ENCODE peak calls at places on chromosomes 16 and 17, in nine cellular contexts. J, K, G, B, T, D, W, U and A are unnamed samples.
A peak's percentile ranks its signal among the peaks of the same experiment; 100 is the strongest.

GRCh38 chr17:38328620-38329019 is 15.1 kb downstream of the GPR179 start:
- DNase-seq in T (no peak), D (no peak), W (no peak), J (no peak), G (no peak), U (no peak), K (no peak), B (no peak), A (no peak)

GRCh38 chr16:9159839-9160550 is 68.6 kb downstream of the HAPSTR1 start:
- DNase-seq in D (peak; percentile 13), W (no peak), J (peak; percentile 71), T (no peak), K (peak; percentile 32), B (peak; percentile 67), U (peak; percentile 78), G (peak; percentile 11), A (peak; percentile 37)

GRCh38 chr16:3149630-3150345 is 15.0 kb downstream of the ZNF213 start:
- DNase-seq in K (peak; percentile 58), D (no peak), W (peak; percentile 79), U (peak; percentile 79), B (peak; percentile 39), T (no peak), J (peak; percentile 55), G (peak; percentile 56), A (peak; percentile 87)

GRCh38 chr16:19582050-19582784 is 26.7 kb downstream of the VPS35L start:
- DNase-seq in W (no peak), B (no peak), K (no peak), T (no peak), J (no peak), D (no peak), G (no peak), U (no peak), A (no peak)

GRCh38 chr17:68035523-68036303 is at the start of gene KPNA2:
- DNase-seq in K (peak; percentile 93), D (peak; percentile 95), U (peak; percentile 90), W (peak; percentile 92), B (peak; percentile 98), J (peak; percentile 99), G (peak; percentile 87), T (peak; percentile 80), A (peak; percentile 93)

GRCh38 chr16:81558444-81559175 is 114.0 kb downstream of the CMIP start:
- DNase-seq in K (no peak), U (peak; percentile 34), T (no peak), W (no peak), G (no peak), B (no peak), D (no peak), J (no peak), A (peak; percentile 44)

GRCh38 chr16:53216798-53217197 is 162.0 kb downstream of the CHD9 start:
- DNase-seq in D (no peak), G (no peak), T (no peak), K (no peak), U (no peak), W (no peak), J (no peak), B (no peak), A (no peak)

GRCh38 chr17:75625813-75626486 is 7.3 kb upstream of the SMIM5 start:
- DNase-seq in T (no peak), D (no peak), W (no peak), G (peak; percentile 16), U (peak; percentile 67), K (no peak), B (peak; percentile 50), J (peak; percentile 48), A (peak; percentile 29)

GRCh38 chr17:1965556-1966273 is 59.4 kb downstream of the RTN4RL1 start:
- DNase-seq in J (peak; percentile 29), K (no peak), G (no peak), T (no peak), U (no peak), B (no peak), W (no peak), D (no peak), A (no peak)

GRCh38 chr16:89324056-89325010 is 106.8 kb downstream of the ZNF778 start:
- DNase-seq in W (no peak), K (no peak), G (peak; percentile 72), D (peak; percentile 87), B (peak; percentile 49), T (no peak), J (peak; percentile 59), U (no peak), A (peak; percentile 26)

GRCh38 chr16:27242868-27243590 is 25.5 kb downstream of the NSMCE1 start:
- DNase-seq in U (peak; percentile 39), D (peak; percentile 87), B (peak; percentile 77), W (no peak), T (no peak), G (no peak), K (no peak), J (peak; percentile 63), A (peak; percentile 61)

GRCh38 chr17:60335289-60335688 is 56.6 kb downstream of the USP32 start:
- DNase-seq in T (no peak), U (no peak), K (no peak), B (no peak), W (no peak), G (no peak), J (no peak), D (no peak), A (no peak)

GRCh38 chr17:57097832-57098421 is 12.9 kb downstream of the AKAP1 start:
- DNase-seq in G (no peak), K (no peak), W (no peak), B (no peak), J (peak; percentile 90), T (no peak), D (peak; percentile 48), U (no peak), A (no peak)

GRCh38 chr16:72221216-72221995 is 49.5 kb upstream of the PMFBP1 start:
- DNase-seq in T (no peak), G (no peak), B (no peak), U (no peak), J (no peak), D (no peak), K (no peak), W (no peak), A (no peak)

GRCh38 chr16:57600952-57601580 is 27.4 kb upstream of the ADGRG1 start:
- DNase-seq in D (no peak), K (no peak), G (no peak), T (no peak), W (no peak), J (no peak), B (no peak), U (no peak), A (no peak)

GRCh38 chr16:87492721-87493554 is at the start of gene ZCCHC14:
- DNase-seq in D (peak; percentile 98), W (peak; percentile 100), G (peak; percentile 100), B (peak; percentile 99), T (peak; percentile 97), K (peak; percentile 98), U (peak; percentile 100), J (peak; percentile 98), A (peak; percentile 100)

GRCh38 chr16:64590516-64590915 is 531.3 kb downstream of the CDH11 start:
- DNase-seq in U (no peak), T (no peak), B (no peak), K (no peak), W (no peak), G (no peak), D (no peak), J (peak; percentile 3), A (no peak)

GRCh38 chr17:41592601-41593305 is 6.1 kb upstream of the KRT14 start:
- DNase-seq in W (no peak), U (no peak), D (no peak), T (no peak), J (no peak), K (no peak), B (no peak), G (no peak), A (no peak)

GRCh38 chr16:81923296-81923695 is 88.0 kb downstream of the SDR42E1 start:
- DNase-seq in B (no peak), T (no peak), J (no peak), K (no peak), D (no peak), G (no peak), W (no peak), U (no peak), A (no peak)